ENCODE peak calls at places on chromosomes 2 and 18, in four cellular contexts. N, I, K and D are unnamed samples.
A peak's percentile ranks its signal among the peaks of the same experiment; 100 is the strongest.

GRCh38 chr2:169050476-169051240 is 18.7 kb upstream of the DHRS9 start:
- DNase-seq in N (no peak), I (peak; percentile 90), K (peak; percentile 54), D (no peak)

GRCh38 chr18:29925566-29925965 is 1117.0 kb downstream of the DSC3 start:
- DNase-seq in N (no peak), I (no peak), K (no peak), D (no peak)

GRCh38 chr2:15750822-15751221 is 159.2 kb downstream of the DDX1 start:
- DNase-seq in N (no peak), I (no peak), K (no peak), D (no peak)

GRCh38 chr2:238513346-238513745 is 86.6 kb downstream of the ASB1 start:
- DNase-seq in N (peak; percentile 66), I (peak; percentile 68), K (peak; percentile 62), D (no peak)

GRCh38 chr2:134576478-134576877 is 142.3 kb downstream of the TMEM163 start:
- DNase-seq in N (no peak), I (no peak), K (no peak), D (no peak)

GRCh38 chr2:159508140-159508539 is 108.2 kb downstream of the BAZ2B start:
- DNase-seq in N (no peak), I (no peak), K (no peak), D (no peak)

GRCh38 chr18:28183418-28184078 is 6.6 kb upstream of the CDH2 start:
- DNase-seq in N (no peak), I (peak; percentile 73), K (no peak), D (peak; percentile 28)

GRCh38 chr2:46615555-46616487 is 136.5 kb downstream of the TMEM247 start:
- DNase-seq in N (no peak), I (peak; percentile 23), K (no peak), D (no peak)

GRCh38 chr2:159853101-159853500 is 55.1 kb upstream of the CD302 start:
- DNase-seq in N (no peak), I (no peak), K (no peak), D (no peak)

GRCh38 chr2:127096718-127097470 is 10.1 kb downstream of the BIN1 start:
- DNase-seq in N (peak; percentile 24), I (no peak), K (no peak), D (no peak)

GRCh38 chr2:84676295-84676694 is 160.0 kb downstream of the DNAH6 start:
- DNase-seq in N (no peak), I (peak; percentile 24), K (no peak), D (peak; percentile 9)

GRCh38 chr2:196586511-196586991 is 53.0 kb upstream of the CCDC150 start:
- DNase-seq in N (no peak), I (peak; percentile 97), K (no peak), D (peak; percentile 73)

GRCh38 chr2:109475531-109476210 is 138.1 kb downstream of the SEPTIN10 start:
- DNase-seq in N (peak; percentile 20), I (peak; percentile 51), K (no peak), D (peak; percentile 69)

GRCh38 chr2:240511351-240512108 is 46.3 kb downstream of the ANKMY1 start:
- DNase-seq in N (no peak), I (no peak), K (no peak), D (no peak)

GRCh38 chr18:32450026-32450681 is 20.5 kb downstream of the GAREM1 start:
- DNase-seq in N (no peak), I (no peak), K (no peak), D (no peak)

GRCh38 chr2:10277293-10278028 is 25.2 kb upstream of the HPCAL1 start:
- DNase-seq in N (peak; percentile 37), I (no peak), K (no peak), D (no peak)

GRCh38 chr2:39380525-39381150 is 56.4 kb downstream of the MAP4K3 start:
- DNase-seq in N (no peak), I (peak; percentile 25), K (no peak), D (no peak)

GRCh38 chr18:62979900-62980299 is 264.6 kb downstream of the PHLPP1 start:
- DNase-seq in N (no peak), I (no peak), K (no peak), D (no peak)

GRCh38 chr2:102208774-102209173 is 22.0 kb downstream of the IL1RL2 start:
- DNase-seq in N (no peak), I (no peak), K (no peak), D (no peak)

GRCh38 chr2:22998368-22998767 is 386.6 kb upstream of the KLHL29 start:
- DNase-seq in N (no peak), I (no peak), K (no peak), D (no peak)

GRCh38 chr2:149001496-149001895 is 37.0 kb upstream of the LYPD6B start:
- DNase-seq in N (no peak), I (no peak), K (no peak), D (no peak)

GRCh38 chr2:69946351-69947077 is 14.9 kb downstream of the ASPRV1 start:
- DNase-seq in N (no peak), I (peak; percentile 95), K (no peak), D (peak; percentile 86)

GRCh38 chr2:176079285-176079830 is 4.4 kb downstream of the EVX2 start:
- DNase-seq in N (no peak), I (no peak), K (peak; percentile 56), D (no peak)

GRCh38 chr18:5237083-5237722 is 40.1 kb upstream of the AKAIN1 start:
- DNase-seq in N (no peak), I (peak; percentile 2), K (peak; percentile 22), D (no peak)

GRCh38 chr2:133811409-133812125 is 243.3 kb upstream of the NCKAP5 start:
- DNase-seq in N (no peak), I (no peak), K (no peak), D (no peak)

GRCh38 chr2:27489118-27489497 is 435 bp downstream of the IFT172 start:
- DNase-seq in N (no peak), I (no peak), K (peak; percentile 16), D (no peak)

GRCh38 chr2:181457741-181458425 is 697 bp downstream of the ITGA4 start:
- DNase-seq in N (peak; percentile 63), I (no peak), K (no peak), D (no peak)

GRCh38 chr2:10278029-10278762 is 24.5 kb upstream of the HPCAL1 start:
- DNase-seq in N (peak; percentile 90), I (no peak), K (peak; percentile 84), D (no peak)

GRCh38 chr2:158473719-158474392 is 17.1 kb downstream of the PKP4 start:
- DNase-seq in N (no peak), I (no peak), K (peak; percentile 22), D (no peak)

GRCh38 chr2:73736378-73736777 is 767 bp downstream of the TPRKB start:
- DNase-seq in N (no peak), I (no peak), K (no peak), D (no peak)
- TF ChIP-seq CTCF in N (no peak), I (no peak), K (no peak), D (no peak)

DNA sequence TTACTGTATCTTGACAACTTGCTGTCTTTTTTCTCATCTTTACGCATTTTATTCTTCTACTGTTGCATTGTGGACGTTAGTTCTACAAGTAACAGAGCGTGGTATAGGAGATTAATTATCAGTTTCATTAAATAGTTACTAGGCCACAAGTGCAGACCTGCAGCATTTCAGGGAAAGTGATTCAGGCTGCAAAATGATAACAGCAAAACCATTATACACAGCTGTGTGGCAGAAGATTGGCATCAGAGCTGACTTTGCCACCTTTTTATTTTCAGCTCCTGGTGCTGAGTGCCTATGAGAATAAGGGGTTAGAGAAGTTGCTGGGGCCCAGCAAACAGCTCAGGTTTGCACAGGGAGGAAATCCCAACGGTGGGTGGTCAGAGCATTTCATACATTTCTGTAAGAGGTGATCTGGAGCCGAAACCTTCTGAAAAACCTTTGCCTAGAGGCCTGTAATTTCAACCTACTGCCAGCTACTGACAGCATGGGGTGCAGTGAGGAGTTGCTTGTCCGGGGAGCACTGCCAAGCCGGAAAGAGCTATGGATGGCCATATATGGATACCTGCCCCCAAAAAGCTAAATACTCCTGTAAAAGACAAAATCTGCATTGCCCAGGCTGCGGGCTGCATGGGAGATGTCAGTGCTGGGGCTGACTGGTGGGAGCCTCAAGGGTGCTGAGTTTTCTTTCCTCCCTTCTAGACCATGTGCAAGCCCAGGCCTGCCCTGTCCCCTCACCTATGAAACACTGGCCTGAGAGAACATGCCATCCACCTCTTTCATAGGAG is 2.7 kb upstream of the CCBE1 start:
- DNase-seq in N (no peak), I (no peak), K (no peak), D (peak; percentile 83)
- H3K4me1 ChIP-seq in N (peaks cover 6% of the 10 kb centered on the region), I (peaks cover 31% of the 10 kb centered on the region), K (peaks cover 11% of the 10 kb centered on the region), D (peaks cover 35% of the 10 kb centered on the region)

DNA sequence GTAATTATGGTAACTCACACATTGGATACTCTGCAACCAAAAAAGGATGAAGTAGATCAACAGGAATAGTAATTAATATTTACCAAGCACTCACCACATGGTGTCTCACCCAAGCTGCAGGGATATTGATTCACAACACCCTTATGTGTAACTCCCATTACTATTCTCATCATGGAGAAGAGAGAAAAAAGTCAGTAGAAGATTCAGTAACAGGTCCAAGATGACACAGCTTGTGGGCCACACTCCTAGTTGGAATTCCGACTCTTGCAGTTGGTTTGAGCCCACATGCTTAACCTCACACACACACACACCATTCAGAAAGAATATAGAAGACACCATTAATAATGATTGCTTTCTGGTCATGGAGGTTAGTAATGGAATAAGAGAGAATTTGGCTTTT is 1.7 kb upstream of the MLPH start:
- DNase-seq in N (no peak), I (peak; percentile 27), K (no peak), D (no peak)
- H3K27me3 ChIP-seq in N (peaks cover 26% of the 10 kb centered on the region), I (no peaks in the 10 kb centered on the region), K (peaks cover 31% of the 10 kb centered on the region), D (peaks cover 74% of the 10 kb centered on the region)

GRCh38 chr2:216404010-216404618 is 8.2 kb upstream of the SMARCAL1 start:
- DNase-seq in N (no peak), I (peak; percentile 63), K (peak; percentile 39), D (no peak)
- TF ChIP-seq CTCF in N (peak; percentile 88), I (peak; percentile 69), K (peak; percentile 66), D (peak; percentile 86)

GRCh38 chr2:77522883-77523282 is 707 bp upstream of the LRRTM4 start:
- DNase-seq in N (no peak), I (no peak), K (no peak), D (no peak)
- H3K4me1 ChIP-seq in N (no peaks in the 10 kb centered on the region), I (no peaks in the 10 kb centered on the region), K (no peaks in the 10 kb centered on the region), D (no peaks in the 10 kb centered on the region)